ENCODE peak calls at places on chromosomes 7 and 10, in six cellular contexts. T is Jurkat, Clone E6-1; J is fibroblast of pulmonary artery; G is GM12891; Q is stimulated activated CD4-positive, alpha-beta T cell treated with anti-CD3 and anti-CD28 coated beads, Interleukin-2, amount 100 ng/mL, for 48 hours; V is GM12878. W is an unnamed sample.

GRCh38 chr10:76675951-76676587 is 961.5 kb downstream of the KCNMA1 start:
- DNase-seq in Q (no peak), J (peak), G (no peak), V (no peak), T (no peak), W (no peak)

GRCh38 chr7:8057566-8057965 is 89.0 kb downstream of the GLCCI1 start:
- DNase-seq in J (no peak), G (no peak), Q (no peak), T (no peak), V (no peak), W (no peak)

GRCh38 chr7:78185149-78185745 is 386.7 kb downstream of the PHTF2 start:
- DNase-seq in J (no peak), G (no peak), Q (no peak), V (no peak), T (no peak), W (no peak)

GRCh38 chr10:123527122-123527521 is 139.0 kb upstream of the GPR26 start:
- DNase-seq in T (no peak), V (no peak), Q (no peak), J (no peak), G (no peak), W (no peak)

GRCh38 chr10:32377458-32378370 is 30.8 kb upstream of the EPC1 start:
- DNase-seq in V (no peak), G (no peak), J (peak), Q (no peak), T (peak), W (no peak)

GRCh38 chr10:106819490-106819889 is 345.0 kb downstream of the SORCS1 start:
- DNase-seq in Q (no peak), J (no peak), G (no peak), V (no peak), T (no peak), W (no peak)

GRCh38 chr10:119209050-119209735 is 1.8 kb downstream of the GRK5 start:
- DNase-seq in Q (peak), J (peak), G (no peak), T (no peak), V (no peak), W (peak)

GRCh38 chr10:67883710-67884312 is 645 bp upstream of the SIRT1 start:
- DNase-seq in T (no peak), Q (no peak), J (no peak), G (no peak), V (no peak), W (peak)

GRCh38 chr7:156456503-156457115 is 184.0 kb upstream of the RNF32 start:
- DNase-seq in J (no peak), G (no peak), Q (no peak), V (no peak), T (no peak), W (no peak)

GRCh38 chr7:30931927-30932540 is 20.4 kb downstream of the AQP1 start:
- DNase-seq in G (no peak), T (no peak), V (no peak), J (no peak), Q (no peak), W (no peak)

GRCh38 chr7:121083138-121083789 is 94.8 kb downstream of the CPED1 start:
- DNase-seq in J (peak), V (no peak), G (no peak), Q (no peak), T (no peak), W (no peak)

GRCh38 chr7:99579956-99580777 is 17.9 kb upstream of the TMEM225B start:
- DNase-seq in T (no peak), Q (peak), J (peak), G (no peak), V (no peak), W (no peak)

GRCh38 chr10:128263891-128264688 is 137.9 kb upstream of the MKI67 start:
- DNase-seq in V (no peak), J (peak), T (peak), G (no peak), Q (peak), W (peak)

GRCh38 chr7:47477191-47478016 is 104.5 kb downstream of the TNS3 start:
- DNase-seq in V (no peak), T (no peak), Q (no peak), G (no peak), J (no peak), W (no peak)

GRCh38 chr7:102064361-102065025 is 222.2 kb upstream of the SH2B2 start:
- DNase-seq in G (no peak), Q (no peak), T (no peak), V (no peak), J (peak), W (no peak)